ENCODE peak calls at places on chromosomes 13 and 19, in ten cellular contexts. K is epithelial cell of proximal tubule; N is body of pancreas; C is activated T-helper 1 cell treated with anti-CD3 and anti-CD28 coated beads, Interleukin-12 subunit alpha, Interleukin-12 subunit beta, Interleukin-2, Interleukin-4 antibody, amounts not matched to agents 30 ng/mL and 10 ng/mL and 1 ng/mL, durations not matched to agents 14 hours and 24 hours and 36 hours; B is NCI-H345; T is NCI-H226; G is tibial nerve; Q is activated CD4-positive, alpha-beta T cell treated with anti-CD3 and anti-CD28 coated beads for 4 hours; P is tibial artery; I is NCI-H2171 treated with DMSO at 0.1 percent for 48 hours. D is an unnamed sample.

GRCh38 chr19:5603626-5604025 is 18.9 kb downstream of the SAFB2 start:
- DNase-seq in K (no peak), N (no peak), C (no peak), B (no peak), T (no peak), G (no peak), Q (no peak), P (no peak), I (no peak), D (no peak)

GRCh38 chr13:111666377-111666776 is 345.9 kb downstream of the TEX29 start:
- DNase-seq in K (no peak), N (no peak), C (no peak), B (no peak), T (no peak), G (no peak), Q (no peak), P (no peak), I (no peak), D (no peak)

GRCh38 chr19:18500820-18501219 is 21.1 kb downstream of the ELL start:
- DNase-seq in K (no peak), N (peak), C (no peak), B (no peak), T (no peak), G (no peak), Q (no peak), P (peak), I (no peak), D (no peak)

GRCh38 chr13:94950303-94950702 is 238.0 kb upstream of the SOX21 start:
- DNase-seq in K (no peak), N (no peak), C (no peak), B (no peak), T (no peak), G (no peak), Q (no peak), P (no peak), I (no peak), D (no peak)

GRCh38 chr13:42355118-42355840 is 83.3 kb downstream of the AKAP11 start:
- DNase-seq in K (no peak), N (no peak), C (no peak), B (no peak), T (no peak), G (no peak), Q (peak), P (no peak), I (no peak), D (no peak)

GRCh38 chr13:111371211-111371610 is 50.8 kb downstream of the TEX29 start:
- DNase-seq in K (no peak), N (no peak), C (no peak), B (no peak), T (no peak), G (peak), Q (no peak), P (no peak), I (no peak), D (no peak)

GRCh38 chr19:1252818-1253513 is 4.6 kb downstream of the MIDN start:
- DNase-seq in K (no peak), N (peak), C (peak), B (peak), T (peak), G (peak), Q (peak), P (peak), I (peak), D (no peak)

GRCh38 chr13:71515639-71516038 is 351.4 kb downstream of the DACH1 start:
- DNase-seq in K (no peak), N (no peak), C (no peak), B (no peak), T (no peak), G (no peak), Q (no peak), P (no peak), I (peak), D (no peak)

GRCh38 chr13:51687928-51688714 is 103.9 kb downstream of the WDFY2 start:
- DNase-seq in K (no peak), N (no peak), C (no peak), B (no peak), T (no peak), G (no peak), Q (no peak), P (no peak), I (no peak), D (peak)

GRCh38 chr19:49809155-49809986 is 3.7 kb downstream of the FUZ start:
- DNase-seq in K (no peak), N (peak), C (peak), B (peak), T (no peak), G (peak), Q (peak), P (peak), I (no peak), D (peak)

GRCh38 chr13:31198524-31198923 is 1.3 kb upstream of the B3GLCT start:
- DNase-seq in K (no peak), N (no peak), C (no peak), B (no peak), T (no peak), G (no peak), Q (no peak), P (no peak), I (no peak), D (no peak)

GRCh38 chr19:7618771-7619510 is 10.4 kb downstream of the XAB2 start:
- DNase-seq in K (no peak), N (peak), C (no peak), B (no peak), T (peak), G (no peak), Q (no peak), P (no peak), I (no peak), D (no peak)

GRCh38 chr13:50387124-50387581 is 371.9 kb downstream of the KCNRG start:
- DNase-seq in K (no peak), N (peak), C (no peak), B (no peak), T (peak), G (peak), Q (peak), P (no peak), I (peak), D (peak)

GRCh38 chr19:31745731-31746130 is 396.5 kb upstream of the TSHZ3 start:
- DNase-seq in K (no peak), N (no peak), C (no peak), B (no peak), T (no peak), G (no peak), Q (no peak), P (no peak), I (no peak), D (no peak)